ENCODE peak calls at places on chromosomes 2 and 18, in four cellular contexts. Y, W, K and S are unnamed samples.

GRCh38 chr2:99470957-99471356 is 18.9 kb downstream of the REV1 start:
- DNase-seq in Y (no peak), W (no peak), K (no peak), S (no peak)

GRCh38 chr2:178008636-178009289 is 63.8 kb downstream of the PDE11A start:
- DNase-seq in Y (no peak), W (no peak), K (no peak), S (no peak)

GRCh38 chr2:37570773-37571570 is 100.5 kb downstream of the CDC42EP3 start:
- DNase-seq in Y (no peak), W (no peak), K (peak; percentile 98), S (no peak)

GRCh38 chr2:127427376-127428056 is 9.3 kb downstream of the PROC start:
- DNase-seq in Y (peak; percentile 38), W (no peak), K (no peak), S (no peak)

GRCh38 chr2:33476100-33476792 is at the start of gene RASGRP3:
- DNase-seq in Y (peak; percentile 56), W (peak; percentile 46), K (no peak), S (peak; percentile 44)

GRCh38 chr2:182193291-182193690 is 207.6 kb downstream of the PPP1R1C start:
- DNase-seq in Y (no peak), W (no peak), K (no peak), S (no peak)

GRCh38 chr18:22169889-22170420 is 566 bp downstream of the GATA6 start:
- DNase-seq in Y (no peak), W (peak; percentile 38), K (no peak), S (peak; percentile 7)

GRCh38 chr2:153871231-153872221 is at the start of gene GALNT13:
- DNase-seq in Y (peak; percentile 89), W (no peak), K (no peak), S (peak; percentile 57)

GRCh38 chr2:233919938-233920337 is 2.8 kb downstream of the TRPM8 start:
- DNase-seq in Y (no peak), W (no peak), K (no peak), S (no peak)

GRCh38 chr2:239376351-239376750 is 24.5 kb downstream of the HDAC4 start:
- DNase-seq in Y (no peak), W (no peak), K (no peak), S (no peak)

GRCh38 chr18:79597176-79598045 is 82.2 kb upstream of the CTDP1 start:
- DNase-seq in Y (no peak), W (no peak), K (no peak), S (no peak)

GRCh38 chr18:67217551-67218166 is 298.9 kb downstream of the DSEL start:
- DNase-seq in Y (peak; percentile 62), W (peak; percentile 8), K (no peak), S (peak; percentile 39)

GRCh38 chr2:44772131-44772530 is 169.4 kb upstream of the SIX3 start:
- DNase-seq in Y (no peak), W (no peak), K (no peak), S (no peak)

GRCh38 chr2:83944174-83944573 is 514.9 kb downstream of the SUCLG1 start:
- DNase-seq in Y (no peak), W (no peak), K (no peak), S (no peak)

GRCh38 chr2:166610180-166610919 is 116.3 kb upstream of the SCN7A start:
- DNase-seq in Y (peak; percentile 65), W (no peak), K (no peak), S (no peak)

GRCh38 chr2:101823347-101823791 is 125.9 kb downstream of the MAP4K4 start:
- DNase-seq in Y (peak; percentile 72), W (peak; percentile 48), K (no peak), S (peak; percentile 71)

GRCh38 chr2:88187927-88188326 is 17.8 kb downstream of the THNSL2 start:
- DNase-seq in Y (no peak), W (peak; percentile 44), K (no peak), S (peak; percentile 47)

GRCh38 chr2:153388246-153388645 is 90.3 kb downstream of the RPRM start:
- DNase-seq in Y (no peak), W (no peak), K (no peak), S (no peak)

GRCh38 chr2:39542523-39542922 is 105.4 kb upstream of the MAP4K3 start:
- DNase-seq in Y (no peak), W (no peak), K (no peak), S (no peak)

GRCh38 chr2:20744366-20745335 is 77.7 kb downstream of the GDF7 start:
- DNase-seq in Y (no peak), W (no peak), K (peak; percentile 42), S (no peak)

GRCh38 chr18:35041752-35042379 is 653 bp downstream of the MAPRE2 start:
- DNase-seq in Y (no peak), W (peak; percentile 52), K (no peak), S (no peak)

GRCh38 chr2:235500761-235501662 is 7.2 kb downstream of the AGAP1 start:
- DNase-seq in Y (no peak), W (peak; percentile 58), K (no peak), S (no peak)

GRCh38 chr2:161418715-161419337 is 2.7 kb downstream of the TBR1 start:
- DNase-seq in Y (peak; percentile 78), W (peak; percentile 46), K (no peak), S (no peak)

GRCh38 chr18:47254341-47254939 is 3.0 kb upstream of the SKOR2 start:
- DNase-seq in Y (peak; percentile 96), W (peak; percentile 20), K (no peak), S (peak; percentile 18)

GRCh38 chr2:237358721-237359595 is 55.0 kb downstream of the COL6A3 start:
- DNase-seq in Y (no peak), W (no peak), K (no peak), S (no peak)

GRCh38 chr2:237353207-237353606 is 60.8 kb downstream of the COL6A3 start:
- DNase-seq in Y (no peak), W (no peak), K (no peak), S (no peak)

GRCh38 chr2:237352279-237352845 is 61.6 kb downstream of the COL6A3 start:
- DNase-seq in Y (no peak), W (no peak), K (no peak), S (no peak)

GRCh38 chr2:237354930-237355329 is 59.0 kb downstream of the COL6A3 start:
- DNase-seq in Y (no peak), W (no peak), K (no peak), S (no peak)

DNA sequence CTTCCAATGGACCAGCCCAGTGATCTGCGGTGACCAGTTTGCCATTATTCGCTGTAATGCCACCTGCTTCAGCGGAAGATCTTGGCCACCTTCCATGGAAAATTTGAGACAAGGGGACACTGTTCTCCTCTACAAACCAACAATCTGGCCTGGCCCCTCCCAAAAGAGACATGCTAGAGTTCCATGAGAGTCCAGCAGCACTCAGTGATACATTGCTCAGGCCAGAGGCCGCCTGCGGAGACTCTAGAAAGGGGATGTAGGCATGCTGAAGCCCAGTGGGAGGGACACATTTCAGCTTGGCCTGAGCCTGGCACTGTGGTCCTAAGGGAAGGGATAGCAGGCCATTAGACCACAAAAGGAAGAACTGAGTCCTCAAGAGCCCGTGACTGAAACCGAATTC is 58.2 kb downstream of the COL6A3 start:
- DNase-seq in Y (no peak), W (no peak), K (no peak), S (no peak)
- TF ChIP-seq HDAC6 in Y (no peak), W (no peak), K (no peak), S (no peak)

GRCh38 chr2:133363884-133364283 is 204.4 kb downstream of the NCKAP5 start:
- DNase-seq in Y (no peak), W (no peak), K (no peak), S (no peak)

GRCh38 chr2:133360882-133361281 is 207.4 kb downstream of the NCKAP5 start:
- DNase-seq in Y (no peak), W (no peak), K (no peak), S (no peak)

GRCh38 chr2:133360190-133360589 is 208.1 kb downstream of the NCKAP5 start:
- DNase-seq in Y (no peak), W (no peak), K (peak; percentile 8), S (no peak)

GRCh38 chr2:133364636-133365035 is 203.6 kb downstream of the NCKAP5 start:
- DNase-seq in Y (no peak), W (no peak), K (no peak), S (no peak)

DNA sequence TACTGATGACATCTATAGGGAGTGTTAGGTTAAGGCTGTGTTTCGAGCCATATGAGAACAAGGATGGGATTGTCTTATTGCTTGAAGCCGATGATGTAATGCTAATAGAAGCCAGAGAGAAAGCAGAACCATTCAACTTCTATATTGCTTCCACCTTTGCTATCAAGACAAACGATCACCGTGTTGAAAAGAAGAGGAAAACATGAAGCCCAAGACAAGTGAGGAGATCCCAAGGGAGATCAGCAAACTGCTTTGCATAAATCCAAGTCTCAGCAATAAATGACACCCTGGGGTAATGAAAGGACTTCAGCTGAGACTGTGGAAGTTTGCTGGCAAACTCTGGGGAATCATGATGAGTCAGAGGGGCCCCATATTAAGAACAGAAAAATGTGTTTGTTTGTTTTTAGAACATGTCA is 206.2 kb downstream of the NCKAP5 start:
- DNase-seq in Y (no peak), W (no peak), K (no peak), S (no peak)
- TF ChIP-seq ZNF274 in Y (no peak), W (no peak), K (no peak), S (no peak)

DNA sequence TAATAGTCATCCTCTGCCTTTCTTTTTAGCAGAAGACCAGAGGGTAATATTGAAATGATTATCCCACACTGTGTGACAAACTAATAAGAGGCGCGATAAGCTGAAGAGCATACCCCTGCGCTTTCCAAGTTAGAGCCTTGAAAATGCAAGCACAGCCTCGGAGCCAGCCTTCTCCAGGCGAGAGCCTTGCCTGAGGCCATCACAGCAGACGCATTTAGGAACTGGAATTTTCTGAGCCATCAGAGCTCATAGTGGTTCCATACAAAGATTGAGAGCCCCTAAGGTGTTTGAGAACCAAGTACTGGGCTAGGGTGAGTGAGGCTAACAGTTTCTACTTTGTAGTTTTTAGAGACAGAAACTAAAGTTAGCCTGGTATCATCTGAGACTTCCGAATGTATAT is 19.9 kb downstream of the PSMG2 start:
- DNase-seq in Y (no peak), W (no peak), K (no peak), S (no peak)
- TF ChIP-seq HDAC6 in Y (no peak), W (no peak), K (no peak), S (no peak)

GRCh38 chr18:46099463-46099862 is 1.4 kb upstream of the ATP5F1A start:
- DNase-seq in Y (no peak), W (no peak), K (no peak), S (no peak)
- TF ChIP-seq ZNF274 in Y (no peak), W (no peak), K (no peak), S (no peak)